ENCODE peak calls at places on chromosomes 1 and 21, in ten cellular contexts. One of them, this sample, is unnamed.

GRCh38 chr1:153431928-153432327 is 15.6 kb downstream of the S100A7A start:
- DNase-seq in coronary artery: peak
- DNase-seq in GM10248: no peak
- DNase-seq in heart left ventricle: no peak
- DNase-seq in NCI-H1092: no peak
- DNase-seq in NCI-H1436 treated with DMSO at 0.1 percent for 48 hours: no peak
- DNase-seq in activated CD4-positive, alpha-beta T cell treated with anti-CD3 and anti-CD28 coated beads, Interleukin-2, amount 50 U/mL, for 4 hours: no peak
- DNase-seq in left cardiac atrium: no peak
- DNase-seq in NCI-H446: no peak
- DNase-seq in pons: no peak
- DNase-seq in this sample: no peak

GRCh38 chr1:6987940-6988339 is 202.7 kb downstream of the CAMTA1 start:
- DNase-seq in coronary artery: no peak
- DNase-seq in GM10248: no peak
- DNase-seq in heart left ventricle: no peak
- DNase-seq in NCI-H1092: no peak
- DNase-seq in NCI-H1436 treated with DMSO at 0.1 percent for 48 hours: no peak
- DNase-seq in activated CD4-positive, alpha-beta T cell treated with anti-CD3 and anti-CD28 coated beads, Interleukin-2, amount 50 U/mL, for 4 hours: no peak
- DNase-seq in left cardiac atrium: no peak
- DNase-seq in NCI-H446: no peak
- DNase-seq in pons: no peak
- DNase-seq in this sample: no peak

GRCh38 chr1:903721-904270 is 19.9 kb upstream of the SAMD11 start:
- DNase-seq in coronary artery: peak
- DNase-seq in GM10248: peak
- DNase-seq in heart left ventricle: peak
- DNase-seq in NCI-H1092: no peak
- DNase-seq in NCI-H1436 treated with DMSO at 0.1 percent for 48 hours: no peak
- DNase-seq in activated CD4-positive, alpha-beta T cell treated with anti-CD3 and anti-CD28 coated beads, Interleukin-2, amount 50 U/mL, for 4 hours: no peak
- DNase-seq in left cardiac atrium: peak
- DNase-seq in NCI-H446: no peak
- DNase-seq in pons: no peak
- DNase-seq in this sample: no peak

GRCh38 chr1:7594002-7594713 is 176.9 kb upstream of the VAMP3 start:
- DNase-seq in coronary artery: no peak
- DNase-seq in GM10248: no peak
- DNase-seq in heart left ventricle: no peak
- DNase-seq in NCI-H1092: no peak
- DNase-seq in NCI-H1436 treated with DMSO at 0.1 percent for 48 hours: no peak
- DNase-seq in activated CD4-positive, alpha-beta T cell treated with anti-CD3 and anti-CD28 coated beads, Interleukin-2, amount 50 U/mL, for 4 hours: no peak
- DNase-seq in left cardiac atrium: no peak
- DNase-seq in NCI-H446: no peak
- DNase-seq in pons: no peak
- DNase-seq in this sample: no peak

GRCh38 chr1:243926803-243927245 is 76.8 kb upstream of the AKT3 start:
- DNase-seq in coronary artery: no peak
- DNase-seq in GM10248: no peak
- DNase-seq in heart left ventricle: no peak
- DNase-seq in NCI-H1092: no peak
- DNase-seq in NCI-H1436 treated with DMSO at 0.1 percent for 48 hours: no peak
- DNase-seq in activated CD4-positive, alpha-beta T cell treated with anti-CD3 and anti-CD28 coated beads, Interleukin-2, amount 50 U/mL, for 4 hours: no peak
- DNase-seq in left cardiac atrium: no peak
- DNase-seq in NCI-H446: no peak
- DNase-seq in pons: no peak
- DNase-seq in this sample: no peak

GRCh38 chr1:99645699-99646531 is at the start of gene PALMD:
- DNase-seq in coronary artery: no peak
- DNase-seq in GM10248: no peak
- DNase-seq in heart left ventricle: peak
- DNase-seq in NCI-H1092: no peak
- DNase-seq in NCI-H1436 treated with DMSO at 0.1 percent for 48 hours: no peak
- DNase-seq in activated CD4-positive, alpha-beta T cell treated with anti-CD3 and anti-CD28 coated beads, Interleukin-2, amount 50 U/mL, for 4 hours: no peak
- DNase-seq in left cardiac atrium: peak
- DNase-seq in NCI-H446: peak
- DNase-seq in pons: no peak
- DNase-seq in this sample: no peak

GRCh38 chr1:177118901-177119300 is 45.6 kb downstream of the ASTN1 start:
- DNase-seq in coronary artery: no peak
- DNase-seq in GM10248: no peak
- DNase-seq in heart left ventricle: no peak
- DNase-seq in NCI-H1092: no peak
- DNase-seq in NCI-H1436 treated with DMSO at 0.1 percent for 48 hours: no peak
- DNase-seq in activated CD4-positive, alpha-beta T cell treated with anti-CD3 and anti-CD28 coated beads, Interleukin-2, amount 50 U/mL, for 4 hours: no peak
- DNase-seq in left cardiac atrium: no peak
- DNase-seq in NCI-H446: no peak
- DNase-seq in pons: no peak
- DNase-seq in this sample: no peak

GRCh38 chr1:38102576-38102975 is 56.0 kb upstream of the POU3F1 start:
- DNase-seq in coronary artery: no peak
- DNase-seq in GM10248: no peak
- DNase-seq in heart left ventricle: no peak
- DNase-seq in NCI-H1092: no peak
- DNase-seq in NCI-H1436 treated with DMSO at 0.1 percent for 48 hours: no peak
- DNase-seq in activated CD4-positive, alpha-beta T cell treated with anti-CD3 and anti-CD28 coated beads, Interleukin-2, amount 50 U/mL, for 4 hours: no peak
- DNase-seq in left cardiac atrium: no peak
- DNase-seq in NCI-H446: no peak
- DNase-seq in pons: no peak
- DNase-seq in this sample: no peak

GRCh38 chr1:14149431-14149830 is 449.1 kb upstream of the KAZN start:
- DNase-seq in coronary artery: no peak
- DNase-seq in GM10248: no peak
- DNase-seq in heart left ventricle: no peak
- DNase-seq in NCI-H1092: no peak
- DNase-seq in NCI-H1436 treated with DMSO at 0.1 percent for 48 hours: no peak
- DNase-seq in activated CD4-positive, alpha-beta T cell treated with anti-CD3 and anti-CD28 coated beads, Interleukin-2, amount 50 U/mL, for 4 hours: no peak
- DNase-seq in left cardiac atrium: no peak
- DNase-seq in NCI-H446: no peak
- DNase-seq in pons: no peak
- DNase-seq in this sample: no peak

GRCh38 chr21:38166214-38166547 is 90.6 kb upstream of the KCNJ15 start:
- DNase-seq in coronary artery: no peak
- DNase-seq in GM10248: no peak
- DNase-seq in heart left ventricle: no peak
- DNase-seq in NCI-H1092: no peak
- DNase-seq in NCI-H1436 treated with DMSO at 0.1 percent for 48 hours: no peak
- DNase-seq in activated CD4-positive, alpha-beta T cell treated with anti-CD3 and anti-CD28 coated beads, Interleukin-2, amount 50 U/mL, for 4 hours: no peak
- DNase-seq in left cardiac atrium: no peak
- DNase-seq in NCI-H446: no peak
- DNase-seq in pons: no peak
- DNase-seq in this sample: no peak

GRCh38 chr1:68065766-68066165 is 15.3 kb upstream of the DIRAS3 start:
- DNase-seq in coronary artery: no peak
- DNase-seq in GM10248: no peak
- DNase-seq in heart left ventricle: no peak
- DNase-seq in NCI-H1092: no peak
- DNase-seq in NCI-H1436 treated with DMSO at 0.1 percent for 48 hours: no peak
- DNase-seq in activated CD4-positive, alpha-beta T cell treated with anti-CD3 and anti-CD28 coated beads, Interleukin-2, amount 50 U/mL, for 4 hours: no peak
- DNase-seq in left cardiac atrium: no peak
- DNase-seq in NCI-H446: no peak
- DNase-seq in pons: no peak
- DNase-seq in this sample: no peak

GRCh38 chr1:169119405-169119804 is 12.9 kb downstream of the ATP1B1 start:
- DNase-seq in coronary artery: no peak
- DNase-seq in GM10248: no peak
- DNase-seq in heart left ventricle: no peak
- DNase-seq in NCI-H1092: no peak
- DNase-seq in NCI-H1436 treated with DMSO at 0.1 percent for 48 hours: no peak
- DNase-seq in activated CD4-positive, alpha-beta T cell treated with anti-CD3 and anti-CD28 coated beads, Interleukin-2, amount 50 U/mL, for 4 hours: no peak
- DNase-seq in left cardiac atrium: no peak
- DNase-seq in NCI-H446: no peak
- DNase-seq in pons: no peak
- DNase-seq in this sample: no peak

GRCh38 chr1:216531308-216532239 is 108.3 kb upstream of the USH2A start:
- DNase-seq in coronary artery: no peak
- DNase-seq in GM10248: no peak
- DNase-seq in heart left ventricle: no peak
- DNase-seq in NCI-H1092: peak
- DNase-seq in NCI-H1436 treated with DMSO at 0.1 percent for 48 hours: no peak
- DNase-seq in activated CD4-positive, alpha-beta T cell treated with anti-CD3 and anti-CD28 coated beads, Interleukin-2, amount 50 U/mL, for 4 hours: no peak
- DNase-seq in left cardiac atrium: no peak
- DNase-seq in NCI-H446: peak
- DNase-seq in pons: peak
- DNase-seq in this sample: no peak

GRCh38 chr1:30284226-30284625 is 439.2 kb downstream of the MATN1 start:
- DNase-seq in coronary artery: peak
- DNase-seq in GM10248: no peak
- DNase-seq in heart left ventricle: no peak
- DNase-seq in NCI-H1092: no peak
- DNase-seq in NCI-H1436 treated with DMSO at 0.1 percent for 48 hours: no peak
- DNase-seq in activated CD4-positive, alpha-beta T cell treated with anti-CD3 and anti-CD28 coated beads, Interleukin-2, amount 50 U/mL, for 4 hours: no peak
- DNase-seq in left cardiac atrium: no peak
- DNase-seq in NCI-H446: no peak
- DNase-seq in pons: no peak
- DNase-seq in this sample: no peak

GRCh38 chr21:34105947-34106541 is 32.7 kb downstream of the MRPS6 start:
- DNase-seq in coronary artery: no peak
- DNase-seq in GM10248: no peak
- DNase-seq in heart left ventricle: no peak
- DNase-seq in NCI-H1092: no peak
- DNase-seq in NCI-H1436 treated with DMSO at 0.1 percent for 48 hours: no peak
- DNase-seq in activated CD4-positive, alpha-beta T cell treated with anti-CD3 and anti-CD28 coated beads, Interleukin-2, amount 50 U/mL, for 4 hours: no peak
- DNase-seq in left cardiac atrium: no peak
- DNase-seq in NCI-H446: no peak
- DNase-seq in pons: no peak
- DNase-seq in this sample: no peak

GRCh38 chr1:94863297-94863911 is 43.2 kb downstream of the SLC44A3 start:
- DNase-seq in coronary artery: no peak
- DNase-seq in GM10248: no peak
- DNase-seq in heart left ventricle: no peak
- DNase-seq in NCI-H1092: no peak
- DNase-seq in NCI-H1436 treated with DMSO at 0.1 percent for 48 hours: no peak
- DNase-seq in activated CD4-positive, alpha-beta T cell treated with anti-CD3 and anti-CD28 coated beads, Interleukin-2, amount 50 U/mL, for 4 hours: no peak
- DNase-seq in left cardiac atrium: no peak
- DNase-seq in NCI-H446: peak
- DNase-seq in pons: no peak
- DNase-seq in this sample: no peak

This sample was measured in activated T-helper 9 cell treated with anti-CD3 and anti-CD28 coated beads, Interleukin-2, amount 50 U/mL, for 16 hours.